ENCODE peak calls at places on chromosomes 1 and 21, in five cellular contexts. Z is endothelial cell, B is foreskin fibroblast, C is GM13976, N is OCI-LY7. S is an unnamed sample.

GRCh38 chr1:212677573-212677972 is 22.1 kb downstream of the BATF3 start:
- DNase-seq in Z (no peak), B (no peak), C (no peak), N (no peak), S (no peak)

GRCh38 chr21:34280389-34280795 is 83.4 kb upstream of the KCNE2 start:
- DNase-seq in Z (no peak), B (peak; percentile 11), C (no peak), N (no peak), S (no peak)

GRCh38 chr1:101407505-101408211 is 170.8 kb downstream of the S1PR1 start:
- DNase-seq in Z (no peak), B (no peak), C (peak; percentile 35), N (peak; percentile 88), S (no peak)

GRCh38 chr1:156502749-156503671 is 2.4 kb upstream of the MEF2D start:
- DNase-seq in Z (no peak), B (peak; percentile 94), C (no peak), N (peak; percentile 30), S (no peak)

GRCh38 chr1:47751188-47751587 is 246.0 kb downstream of the TRABD2B start:
- DNase-seq in Z (no peak), B (no peak), C (no peak), N (no peak), S (no peak)

GRCh38 chr1:171292799-171293198 is 21.2 kb upstream of the FMO4 start:
- DNase-seq in Z (no peak), B (peak; percentile 98), C (no peak), N (no peak), S (no peak)

GRCh38 chr1:26915204-26915842 is 1.5 kb upstream of the NR0B2 start:
- DNase-seq in Z (no peak), B (peak; percentile 42), C (no peak), N (no peak), S (no peak)

GRCh38 chr1:168752171-168752570 is 23.2 kb upstream of the DPT start:
- DNase-seq in Z (no peak), B (no peak), C (no peak), N (no peak), S (no peak)

GRCh38 chr1:17696417-17697301 is 58.5 kb upstream of the ACTL8 start:
- DNase-seq in Z (peak; percentile 68), B (peak; percentile 75), C (no peak), N (no peak), S (no peak)

GRCh38 chr1:17120962-17121837 is 1.9 kb upstream of the PADI2 start:
- DNase-seq in Z (no peak), B (peak; percentile 20), C (no peak), N (no peak), S (no peak)

GRCh38 chr1:149888999-149889289 is 10.4 kb upstream of the BOLA1 start:
- DNase-seq in Z (no peak), B (peak; percentile 80), C (no peak), N (no peak), S (no peak)

GRCh38 chr1:22440582-22440981 is 11.1 kb upstream of the ZBTB40 start:
- DNase-seq in Z (no peak), B (no peak), C (no peak), N (peak; percentile 13), S (no peak)

GRCh38 chr1:226364129-226364899 is 43.6 kb downstream of the PARP1 start:
- DNase-seq in Z (no peak), B (no peak), C (no peak), N (no peak), S (no peak)

GRCh38 chr1:21524686-21525339 is 15.6 kb downstream of the ALPL start:
- DNase-seq in Z (peak; percentile 14), B (no peak), C (no peak), N (peak; percentile 42), S (no peak)

GRCh38 chr21:34743831-34744230 is 75.0 kb downstream of the CLIC6 start:
- DNase-seq in Z (no peak), B (peak; percentile 87), C (no peak), N (no peak), S (no peak)

GRCh38 chr1:40059292-40059959 is 18.9 kb downstream of the CAP1 start:
- DNase-seq in Z (peak; percentile 26), B (peak; percentile 52), C (no peak), N (peak; percentile 78), S (no peak)

GRCh38 chr1:183808296-183809027 is 3.5 kb downstream of the RGL1 start:
- DNase-seq in Z (no peak), B (peak; percentile 63), C (no peak), N (no peak), S (no peak)

GRCh38 chr1:189027509-189027908 is 1450.2 kb downstream of the BRINP3 start:
- DNase-seq in Z (no peak), B (no peak), C (no peak), N (no peak), S (no peak)

GRCh38 chr1:87765686-87766085 is 437.0 kb downstream of the LMO4 start:
- DNase-seq in Z (no peak), B (peak; percentile 72), C (no peak), N (no peak), S (no peak)

GRCh38 chr21:18716578-18717138 is 313.1 kb upstream of the TMPRSS15 start:
- DNase-seq in Z (no peak), B (no peak), C (no peak), N (no peak), S (no peak)

GRCh38 chr1:86913399-86913895 is 479 bp downstream of the SELENOF start:
- DNase-seq in Z (peak; percentile 11), B (peak; percentile 46), C (peak; percentile 45), N (peak; percentile 78), S (no peak)

GRCh38 chr21:45844181-45844580 is 137.4 kb upstream of the COL6A1 start:
- DNase-seq in Z (no peak), B (no peak), C (no peak), N (no peak), S (no peak)

GRCh38 chr1:198680174-198680871 is 41.5 kb downstream of the PTPRC start:
- DNase-seq in Z (no peak), B (no peak), C (no peak), N (no peak), S (no peak)

GRCh38 chr1:201423655-201424610 is 2.4 kb upstream of the TNNI1 start:
- DNase-seq in Z (no peak), B (peak; percentile 16), C (no peak), N (no peak), S (no peak)

GRCh38 chr1:39829791-39830533 is 41.3 kb upstream of the BMP8B start:
- DNase-seq in Z (no peak), B (peak; percentile 32), C (no peak), N (no peak), S (no peak)

GRCh38 chr1:110163591-110163990 is 13.3 kb downstream of the SLC6A17 start:
- DNase-seq in Z (peak; percentile 21), B (no peak), C (no peak), N (no peak), S (no peak)

GRCh38 chr1:109993885-109994284 is 9.3 kb downstream of the AHCYL1 start:
- DNase-seq in Z (no peak), B (peak; percentile 61), C (no peak), N (no peak), S (no peak)

GRCh38 chr1:245656189-245656717 is 501.5 kb downstream of the KIF26B start:
- DNase-seq in Z (no peak), B (no peak), C (no peak), N (no peak), S (no peak)

GRCh38 chr21:44883250-44883649 is 9.8 kb upstream of the PTTG1IP start:
- DNase-seq in Z (no peak), B (no peak), C (no peak), N (no peak), S (no peak)

DNA sequence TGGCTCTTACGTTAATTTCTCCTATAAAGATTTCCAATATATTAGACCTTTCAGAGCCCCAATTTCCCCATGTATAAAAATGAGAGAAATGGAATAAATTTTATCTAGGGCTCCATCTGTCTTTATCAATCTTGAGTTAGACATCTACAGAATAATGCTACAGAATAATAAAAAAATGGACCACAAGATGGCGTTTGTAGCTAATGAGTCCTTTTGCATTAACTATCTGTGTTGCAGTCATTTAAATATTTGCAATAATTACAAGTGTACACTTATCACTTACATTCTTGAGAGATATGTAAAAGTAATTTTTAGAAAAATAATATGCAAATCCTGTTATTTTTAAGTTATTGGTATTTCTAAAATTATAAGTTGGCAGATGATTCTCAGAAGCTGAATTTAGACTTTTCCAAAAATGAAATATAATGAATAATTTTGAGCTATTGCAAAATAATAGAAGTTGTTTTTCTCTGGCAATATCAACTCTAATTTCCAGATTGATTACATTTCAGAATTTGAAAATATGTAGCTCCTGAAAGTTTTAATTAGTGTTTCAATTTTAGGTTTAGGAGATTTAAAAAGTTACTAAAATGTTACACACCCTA is 87.7 kb downstream of the SNX7 start:
- DNase-seq in Z (no peak), B (peak; percentile 33), C (no peak), N (peak; percentile 37), S (no peak)
- TF ChIP-seq CTCF in Z (peak; percentile 55), B (peak; percentile 35), C (peak; percentile 26), N (peak; percentile 84), S (peak; percentile 42)

DNA sequence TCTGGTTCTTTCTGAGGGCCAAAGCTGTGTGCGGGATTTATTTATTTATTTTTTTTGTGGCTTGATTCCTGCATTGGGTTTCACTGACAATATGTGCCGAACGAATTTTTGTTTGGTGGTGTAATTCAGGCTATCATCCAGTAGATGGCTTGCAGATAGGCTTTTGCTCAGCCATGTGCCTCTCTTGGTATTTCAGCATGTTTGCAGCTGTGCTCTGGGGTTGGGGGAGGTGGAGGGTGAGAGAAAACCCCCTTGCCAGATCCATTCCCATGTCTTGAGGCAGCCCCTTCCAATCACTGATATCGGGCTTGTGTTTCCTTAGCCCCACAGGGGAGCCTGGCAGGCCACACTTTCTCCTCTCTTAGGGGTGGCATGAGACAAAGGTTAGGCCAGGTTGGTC is 302.4 kb downstream of the PTGER3 start:
- DNase-seq in Z (peak; percentile 12), B (peak; percentile 6), C (no peak), N (peak; percentile 9), S (no peak)
- TF ChIP-seq CTCF in Z (peak; percentile 45), B (peak; percentile 23), C (no peak), N (peak; percentile 66), S (peak; percentile 51)

GRCh38 chr1:37001697-37002096 is 32.6 kb downstream of the GRIK3 start:
- DNase-seq in Z (no peak), B (no peak), C (no peak), N (peak; percentile 66), S (no peak)
- TF ChIP-seq CTCF in Z (no peak), B (no peak), C (no peak), N (peak; percentile 63), S (no peak)

DNA sequence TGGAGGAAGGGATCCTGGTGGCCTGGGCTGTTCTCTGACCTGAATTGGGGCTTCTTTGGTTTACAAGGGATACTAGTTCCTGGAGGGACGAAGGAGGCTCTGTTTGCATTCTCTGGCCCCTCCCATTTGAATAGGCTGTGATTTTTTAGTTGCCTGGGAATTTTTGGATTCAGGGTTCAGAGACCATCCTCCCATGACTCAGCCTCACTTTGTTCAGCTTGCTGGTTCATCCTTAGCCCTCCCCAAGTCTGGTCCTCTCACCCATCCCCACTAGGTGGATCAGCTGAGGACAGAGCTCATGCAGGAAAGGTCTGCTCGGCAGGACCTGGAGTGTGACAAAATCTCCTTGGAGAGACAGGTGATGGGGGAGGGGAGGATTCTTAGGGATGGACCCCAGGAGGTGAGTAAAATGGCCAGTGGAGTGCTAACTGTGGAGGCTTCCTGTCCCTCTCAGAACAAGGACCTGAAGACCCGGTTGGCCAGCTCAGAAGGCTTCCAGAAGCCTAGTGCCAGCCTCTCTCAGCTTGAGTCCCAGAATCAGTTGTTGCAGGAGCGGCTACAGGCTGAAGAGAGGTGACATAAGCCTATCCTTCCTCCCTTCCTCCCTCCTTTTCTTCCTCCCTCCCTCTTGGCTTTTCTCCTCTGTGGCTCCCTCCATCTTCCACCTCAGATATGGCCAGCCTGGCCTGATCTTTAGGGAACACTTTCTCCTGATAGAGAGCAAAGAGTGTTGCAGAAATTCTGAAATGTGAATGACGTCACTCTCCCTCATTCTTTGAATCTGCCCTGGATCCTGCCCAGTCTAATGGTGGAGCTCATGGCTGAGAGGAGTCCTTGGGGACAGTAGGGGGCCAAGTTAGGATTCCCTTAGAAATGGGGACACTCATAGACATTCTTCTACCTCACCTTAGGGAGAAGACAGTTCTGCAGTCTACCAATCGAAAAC is 4.5 kb upstream of the TUFT1 start:
- DNase-seq in Z (no peak), B (no peak), C (no peak), N (no peak), S (no peak)
- TF ChIP-seq CTCF in Z (no peak), B (no peak), C (no peak), N (no peak), S (no peak)

S was measured in progenitor cell of endocrine pancreas.